ENCODE peak calls at places on chromosomes 1 and 21, in four cellular contexts. W is GM03348, P is hypothalamus, I is WERI-Rb-1. G is an unnamed sample.

GRCh38 chr1:53280486-53280885 is 42.2 kb upstream of the MAGOH start:
- DNase-seq in W (no peak), P (no peak), I (no peak), G (no peak)

GRCh38 chr1:27713139-27713725 is 12.5 kb upstream of the FAM76A start:
- DNase-seq in W (no peak), P (no peak), I (no peak), G (no peak)

GRCh38 chr1:19814681-19815503 is at the start of gene RNF186:
- DNase-seq in W (no peak), P (no peak), I (no peak), G (no peak)

GRCh38 chr1:2046225-2046917 is 3.8 kb upstream of the PRKCZ start:
- DNase-seq in W (peak; percentile 67), P (no peak), I (peak; percentile 92), G (peak; percentile 77)

GRCh38 chr1:91750398-91750996 is 135.5 kb downstream of the TGFBR3 start:
- DNase-seq in W (peak; percentile 54), P (no peak), I (no peak), G (no peak)

GRCh38 chr1:45272943-45273342 is 53.8 kb upstream of the HPDL start:
- DNase-seq in W (peak; percentile 31), P (no peak), I (no peak), G (no peak)

GRCh38 chr1:209106237-209106741 is 477.2 kb upstream of the CAMK1G start:
- DNase-seq in W (peak; percentile 31), P (no peak), I (peak; percentile 35), G (peak; percentile 46)

GRCh38 chr1:21022279-21023040 is 154.2 kb downstream of the EIF4G3 start:
- DNase-seq in W (peak; percentile 87), P (no peak), I (no peak), G (peak; percentile 54)

GRCh38 chr21:36104306-36105300 is 30.3 kb upstream of the CBR3 start:
- DNase-seq in W (no peak), P (peak; percentile 53), I (peak; percentile 77), G (peak; percentile 68)